ENCODE peak calls at places on chromosomes 2 and 18, in six cellular contexts. C is HCT116, Y is neural progenitor cell, J is hepatocyte, H is OCI-LY7, R is PC-3. P is an unnamed sample.

GRCh38 chr2:11984556-11985158 is 238.2 kb downstream of the LPIN1 start:
- DNase-seq in C (no peak), R (no peak), H (no peak), Y (no peak), J (no peak), P (no peak)

GRCh38 chr2:132804045-132804444 is 134.0 kb upstream of the LYPD1 start:
- DNase-seq in R (peak), C (no peak), H (peak), Y (no peak), J (no peak), P (peak)

GRCh38 chr2:211387734-211388133 is 831.3 kb downstream of the CPS1 start:
- DNase-seq in J (no peak), Y (no peak), C (no peak), H (no peak), R (no peak), P (no peak)

GRCh38 chr2:230908595-230909191 is 16.3 kb downstream of the GPR55 start:
- DNase-seq in C (peak), H (no peak), Y (no peak), R (peak), J (no peak), P (peak)

GRCh38 chr2:218180728-218181127 is 14.0 kb upstream of the CXCR1 start:
- DNase-seq in Y (no peak), R (no peak), J (peak), H (no peak), C (no peak), P (peak)

GRCh38 chr2:105573910-105574655 is 170.6 kb upstream of the NCK2 start:
- DNase-seq in H (no peak), R (no peak), J (no peak), C (no peak), Y (no peak), P (no peak)

GRCh38 chr2:219021591-219021990 is 19.7 kb downstream of the CFAP65 start:
- DNase-seq in R (no peak), C (no peak), H (no peak), J (no peak), Y (no peak), P (no peak)

GRCh38 chr2:119119999-119120710 is 38.4 kb downstream of the C1QL2 start:
- DNase-seq in J (no peak), R (no peak), C (no peak), H (no peak), Y (no peak), P (no peak)

GRCh38 chr2:173419506-173419905 is 64.8 kb downstream of the CDCA7 start:
- DNase-seq in R (peak), J (no peak), Y (no peak), H (no peak), C (no peak), P (no peak)

GRCh38 chr2:196977491-196977890 is 51.0 kb upstream of the PGAP1 start:
- DNase-seq in H (no peak), J (no peak), Y (no peak), R (no peak), C (no peak), P (no peak)

GRCh38 chr2:2324565-2325101 is 6.4 kb downstream of the MYT1L start:
- DNase-seq in H (no peak), Y (peak), R (no peak), C (no peak), J (no peak), P (no peak)

GRCh38 chr2:122563781-122564180 is 808.3 kb downstream of the TSN start:
- DNase-seq in H (no peak), J (no peak), Y (no peak), C (no peak), R (no peak), P (no peak)

GRCh38 chr2:240965905-240966456 is 32.4 kb upstream of the SNED1 start:
- DNase-seq in H (no peak), R (no peak), Y (no peak), J (no peak), C (no peak), P (no peak)

GRCh38 chr2:138421971-138422335 is 79.6 kb upstream of the SPOPL start:
- DNase-seq in C (peak), Y (no peak), R (peak), H (no peak), J (peak), P (peak)

GRCh38 chr18:41391616-41392610 is 563.1 kb upstream of the PIK3C3 start:
- DNase-seq in J (peak), H (no peak), Y (peak), R (peak), C (no peak), P (peak)

GRCh38 chr18:76721207-76721996 is 101.0 kb upstream of the ZNF236 start:
- DNase-seq in C (no peak), J (no peak), Y (no peak), H (no peak), R (no peak), P (no peak)

GRCh38 chr2:57821085-57821484 is 225.5 kb upstream of the VRK2 start:
- DNase-seq in H (no peak), R (no peak), C (no peak), Y (no peak), J (no peak), P (no peak)

GRCh38 chr2:159961005-159961404 is 101.4 kb downstream of the PLA2R1 start:
- DNase-seq in H (no peak), C (peak), R (peak), Y (no peak), J (no peak), P (peak)

GRCh38 chr2:173858297-173858731 is 106.9 kb downstream of the SP3 start:
- DNase-seq in R (peak), J (no peak), C (no peak), Y (no peak), H (peak), P (no peak)

GRCh38 chr2:240136671-240137292 is 677 bp upstream of the COPS9 start:
- DNase-seq in H (no peak), Y (no peak), C (no peak), R (no peak), J (no peak), P (no peak)

GRCh38 chr18:2522112-2522511 is 49.2 kb downstream of the METTL4 start:
- DNase-seq in C (no peak), Y (no peak), R (no peak), J (no peak), H (no peak), P (no peak)

GRCh38 chr18:49756671-49757362 is 56.5 kb downstream of the ACAA2 start:
- DNase-seq in H (no peak), C (no peak), J (no peak), Y (no peak), R (no peak), P (no peak)

GRCh38 chr18:11885278-11885991 is 22.7 kb downstream of the MPPE1 start:
- DNase-seq in C (no peak), H (no peak), J (peak), Y (no peak), R (no peak), P (no peak)

GRCh38 chr2:181892795-181893435 is 1.4 kb downstream of the ITPRID2 start:
- DNase-seq in C (peak), R (peak), H (no peak), Y (no peak), J (no peak), P (peak)

GRCh38 chr18:27413495-27414401 is 228.6 kb upstream of the CHST9 start:
- DNase-seq in R (peak), C (no peak), H (no peak), Y (no peak), J (peak), P (peak)

GRCh38 chr2:10048501-10049171 is 5.3 kb downstream of the KLF11 start:
- DNase-seq in J (peak), C (peak), Y (peak), R (peak), H (peak), P (peak)

GRCh38 chr2:73963385-73964120 is 21.2 kb upstream of the TET3 start:
- DNase-seq in C (no peak), Y (no peak), J (no peak), H (no peak), R (no peak), P (no peak)

GRCh38 chr2:242052421-242052820 is 182.9 kb downstream of the RTP5 start:
- DNase-seq in R (no peak), Y (no peak), J (no peak), H (no peak), C (no peak), P (no peak)

GRCh38 chr18:9835112-9835755 is 50.5 kb upstream of the TXNDC2 start:
- DNase-seq in J (peak), R (no peak), Y (no peak), H (no peak), C (no peak), P (no peak)

GRCh38 chr2:96618599-96619283 is 19.4 kb downstream of the KANSL3 start:
- DNase-seq in C (no peak), R (no peak), H (no peak), J (no peak), Y (no peak), P (peak)

GRCh38 chr2:195658541-195658890 is 1.5 kb downstream of the SLC39A10 start:
- DNase-seq in C (no peak), Y (no peak), J (peak), H (no peak), R (peak), P (peak)

DNA sequence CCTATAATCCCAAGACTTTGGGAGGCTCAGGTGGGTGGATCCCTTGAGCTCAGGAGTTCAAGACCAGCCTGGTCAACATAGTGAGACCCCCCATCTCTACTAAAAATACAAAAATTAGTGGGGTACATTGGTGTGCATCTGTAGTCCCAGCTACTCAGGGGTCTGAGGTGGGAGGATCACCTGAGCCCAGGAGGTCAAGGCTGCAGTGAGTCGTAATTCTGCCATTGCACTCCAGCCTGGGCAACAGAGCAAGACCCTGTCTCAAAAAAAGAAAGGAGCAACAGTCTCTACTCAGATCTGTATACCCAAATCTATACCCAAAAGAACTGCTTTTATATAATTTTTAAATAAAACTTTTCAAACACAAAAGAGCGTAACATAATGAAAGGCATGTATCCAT is 5.5 kb upstream of the HSBP1L1 start:
- DNase-seq in C (no peak), J (no peak), Y (no peak), R (no peak), H (no peak), P (no peak)
- H3K27ac ChIP-seq in C (no peak), J (no peak), Y (no peak), R (no peak), H (no peak), P (no peak)

GRCh38 chr2:101658387-101658786 is 39.1 kb upstream of the MAP4K4 start:
- DNase-seq in H (no peak), R (no peak), C (no peak), Y (no peak), J (no peak), P (no peak)

GRCh38 chr2:101653469-101653868 is 44.0 kb upstream of the MAP4K4 start:
- DNase-seq in J (no peak), H (no peak), R (no peak), Y (no peak), C (no peak), P (no peak)

GRCh38 chr2:101655941-101656422 is 41.5 kb upstream of the MAP4K4 start:
- DNase-seq in R (no peak), C (no peak), H (no peak), Y (no peak), J (peak), P (peak)

GRCh38 chr2:101657787-101658186 is 39.7 kb upstream of the MAP4K4 start:
- DNase-seq in J (no peak), H (no peak), R (no peak), C (no peak), Y (peak), P (no peak)
- TF ChIP-seq EZH2phosphoT487 in J (no peak), H (no peak), R (no peak), C (no peak), Y (no peak), P (no peak)

DNA sequence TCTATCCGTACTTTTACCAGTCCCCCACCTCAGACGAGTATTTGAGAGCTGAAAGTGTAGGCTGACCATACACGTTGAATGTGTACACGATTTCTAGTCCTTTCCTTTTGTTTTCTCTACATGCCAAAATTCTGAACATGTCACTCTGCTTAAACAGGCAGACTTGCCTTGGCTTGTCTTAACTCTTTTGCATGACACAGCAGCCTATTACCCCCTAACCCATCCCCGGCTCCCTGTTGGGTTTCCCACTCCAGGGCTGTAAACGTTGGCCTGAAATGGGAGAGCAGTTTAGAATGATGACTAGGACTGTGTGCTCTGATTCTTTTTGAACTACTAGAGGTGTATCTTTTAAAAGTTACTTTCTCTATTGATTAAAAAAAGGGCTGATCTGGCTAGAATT is 19.1 kb downstream of the MTCL1 start:
- DNase-seq in Y (no peak), H (no peak), R (no peak), J (no peak), C (no peak), P (no peak)
- H3K27ac ChIP-seq in Y (peak), H (peak), R (no peak), J (no peak), C (no peak), P (no peak)

GRCh38 chr2:33146112-33146511 is 199.4 kb downstream of the LTBP1 start:
- DNase-seq in Y (no peak), C (no peak), J (no peak), R (no peak), H (no peak), P (peak)
- TF ChIP-seq EZH2phosphoT487 in Y (no peak), C (no peak), J (no peak), R (no peak), H (no peak), P (no peak)